ENCODE peak calls at places on chromosomes 11 and 22, in seven cellular contexts. One of them, this sample, is unnamed.

GRCh38 chr11:59142530-59143507 is at the start of gene FAM111A:
- DNase-seq in SK-N-SH: peak; percentile 84
- DNase-seq in pancreas: peak; percentile 86
- DNase-seq in Jurkat, Clone E6-1: peak; percentile 87
- DNase-seq in fibroblast of lung: peak; percentile 89
- DNase-seq in AG04450: peak; percentile 65
- DNase-seq in OCI-LY7: peak; percentile 81
- DNase-seq in this sample: peak; percentile 88

GRCh38 chr11:36509265-36509664 is 807 bp downstream of the TRAF6 start:
- DNase-seq in Jurkat, Clone E6-1: no peak
- DNase-seq in pancreas: no peak
- DNase-seq in SK-N-SH: peak; percentile 34
- DNase-seq in AG04450: no peak
- DNase-seq in fibroblast of lung: peak; percentile 57
- DNase-seq in OCI-LY7: peak; percentile 19
- DNase-seq in this sample: peak; percentile 38

GRCh38 chr22:48984639-48985038 is 843.0 kb downstream of the BRD1 start:
- DNase-seq in SK-N-SH: no peak
- DNase-seq in Jurkat, Clone E6-1: no peak
- DNase-seq in fibroblast of lung: no peak
- DNase-seq in pancreas: no peak
- DNase-seq in AG04450: no peak
- DNase-seq in OCI-LY7: no peak
- DNase-seq in this sample: no peak

GRCh38 chr11:80958414-80958813 is 1517.6 kb upstream of the TENM4 start:
- DNase-seq in SK-N-SH: no peak
- DNase-seq in pancreas: no peak
- DNase-seq in OCI-LY7: no peak
- DNase-seq in fibroblast of lung: peak; percentile 27
- DNase-seq in Jurkat, Clone E6-1: no peak
- DNase-seq in AG04450: peak; percentile 4
- DNase-seq in this sample: peak; percentile 40

GRCh38 chr11:74154621-74155281 is 16.1 kb downstream of the C2CD3 start:
- DNase-seq in OCI-LY7: no peak
- DNase-seq in SK-N-SH: no peak
- DNase-seq in fibroblast of lung: peak; percentile 68
- DNase-seq in pancreas: no peak
- DNase-seq in AG04450: no peak
- DNase-seq in Jurkat, Clone E6-1: no peak
- DNase-seq in this sample: peak; percentile 29

GRCh38 chr11:2298795-2299747 is 2.6 kb downstream of the C11orf21 start:
- DNase-seq in pancreas: no peak
- DNase-seq in SK-N-SH: peak; percentile 62
- DNase-seq in Jurkat, Clone E6-1: no peak
- DNase-seq in AG04450: no peak
- DNase-seq in OCI-LY7: no peak
- DNase-seq in fibroblast of lung: no peak
- DNase-seq in this sample: no peak

GRCh38 chr11:38089728-38090127 is 1491.7 kb upstream of the RAG2 start:
- DNase-seq in AG04450: no peak
- DNase-seq in pancreas: no peak
- DNase-seq in OCI-LY7: no peak
- DNase-seq in SK-N-SH: no peak
- DNase-seq in fibroblast of lung: peak; percentile 6
- DNase-seq in Jurkat, Clone E6-1: no peak
- DNase-seq in this sample: peak; percentile 14

GRCh38 chr11:25449100-25449499 is 882.8 kb upstream of the ANO3 start:
- DNase-seq in OCI-LY7: no peak
- DNase-seq in pancreas: no peak
- DNase-seq in AG04450: no peak
- DNase-seq in Jurkat, Clone E6-1: no peak
- DNase-seq in SK-N-SH: peak; percentile 63
- DNase-seq in fibroblast of lung: no peak
- DNase-seq in this sample: no peak

GRCh38 chr11:80103149-80103859 is 662.5 kb upstream of the TENM4 start:
- DNase-seq in fibroblast of lung: peak; percentile 95
- DNase-seq in SK-N-SH: no peak
- DNase-seq in AG04450: peak; percentile 79
- DNase-seq in pancreas: no peak
- DNase-seq in OCI-LY7: no peak
- DNase-seq in Jurkat, Clone E6-1: no peak
- DNase-seq in this sample: peak; percentile 93

GRCh38 chr11:67281552-67282150 is 7.5 kb upstream of the ANKRD13D start:
- DNase-seq in pancreas: no peak
- DNase-seq in OCI-LY7: no peak
- DNase-seq in Jurkat, Clone E6-1: no peak
- DNase-seq in SK-N-SH: no peak
- DNase-seq in fibroblast of lung: no peak
- DNase-seq in AG04450: no peak
- DNase-seq in this sample: no peak

GRCh38 chr11:68040121-68040956 is 1.5 kb downstream of the TCIRG1 start:
- DNase-seq in SK-N-SH: peak; percentile 86
- DNase-seq in fibroblast of lung: peak; percentile 59
- DNase-seq in Jurkat, Clone E6-1: peak; percentile 15
- DNase-seq in AG04450: peak; percentile 42
- DNase-seq in OCI-LY7: peak; percentile 84
- DNase-seq in pancreas: peak; percentile 72
- DNase-seq in this sample: peak; percentile 69

GRCh38 chr11:3215346-3216026 is 3.1 kb downstream of the MRGPRG start:
- DNase-seq in pancreas: no peak
- DNase-seq in Jurkat, Clone E6-1: no peak
- DNase-seq in fibroblast of lung: no peak
- DNase-seq in SK-N-SH: no peak
- DNase-seq in AG04450: no peak
- DNase-seq in OCI-LY7: no peak
- DNase-seq in this sample: no peak

GRCh38 chr11:122803306-122803705 is 35.0 kb upstream of the CRTAM start:
- DNase-seq in Jurkat, Clone E6-1: no peak
- DNase-seq in SK-N-SH: no peak
- DNase-seq in fibroblast of lung: peak; percentile 83
- DNase-seq in OCI-LY7: no peak
- DNase-seq in pancreas: no peak
- DNase-seq in AG04450: peak; percentile 43
- DNase-seq in this sample: peak; percentile 73

GRCh38 chr11:9176136-9176535 is 84.7 kb upstream of the SCUBE2 start:
- DNase-seq in AG04450: no peak
- DNase-seq in SK-N-SH: no peak
- DNase-seq in Jurkat, Clone E6-1: no peak
- DNase-seq in fibroblast of lung: no peak
- DNase-seq in OCI-LY7: no peak
- DNase-seq in pancreas: no peak
- DNase-seq in this sample: no peak

GRCh38 chr22:31615481-31615840 is 46.6 kb downstream of the PISD start:
- DNase-seq in Jurkat, Clone E6-1: no peak
- DNase-seq in OCI-LY7: no peak
- DNase-seq in pancreas: no peak
- DNase-seq in SK-N-SH: no peak
- DNase-seq in AG04450: no peak
- DNase-seq in fibroblast of lung: no peak
- DNase-seq in this sample: no peak

GRCh38 chr11:121451178-121451981 is 734 bp upstream of the SORL1 start:
- DNase-seq in AG04450: no peak
- DNase-seq in Jurkat, Clone E6-1: no peak
- DNase-seq in OCI-LY7: peak; percentile 79
- DNase-seq in pancreas: no peak
- DNase-seq in fibroblast of lung: no peak
- DNase-seq in SK-N-SH: no peak
- DNase-seq in this sample: no peak

DNA sequence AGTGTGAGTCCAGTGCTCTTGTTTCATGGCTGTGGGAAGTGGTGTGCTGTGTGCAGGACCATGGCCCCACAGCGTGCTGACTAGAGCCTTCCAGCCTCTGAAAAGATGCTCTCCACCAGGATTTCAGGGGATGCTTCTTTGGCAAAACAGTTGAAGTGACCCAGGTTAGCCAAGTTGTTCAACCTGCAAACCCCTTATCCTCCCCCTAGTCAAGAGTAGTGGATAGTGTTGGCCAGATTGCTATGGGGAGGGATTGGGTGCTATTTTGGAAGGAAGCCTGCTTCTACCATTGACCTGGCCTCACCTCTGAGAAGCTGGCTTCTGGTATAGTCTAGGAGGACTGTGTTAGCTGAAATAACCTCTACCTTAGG is 1.7 kb downstream of the MICAL2 start:
- DNase-seq in Jurkat, Clone E6-1: no peak
- DNase-seq in pancreas: no peak
- DNase-seq in fibroblast of lung: no peak
- DNase-seq in SK-N-SH: no peak
- DNase-seq in AG04450: no peak
- DNase-seq in OCI-LY7: no peak
- DNase-seq in this sample: no peak
- H3K4me3 ChIP-seq in Jurkat, Clone E6-1: no peak overlapping the region
- H3K4me3 ChIP-seq in pancreas: no peak overlapping the region
- H3K4me3 ChIP-seq in fibroblast of lung: peak overlapping the region; percentile 90
- H3K4me3 ChIP-seq in SK-N-SH: peak overlapping the region; percentile 66
- H3K4me3 ChIP-seq in AG04450: peak overlapping the region; percentile 94
- H3K4me3 ChIP-seq in OCI-LY7: no peak overlapping the region
- H3K4me3 ChIP-seq in this sample: peak overlapping the region; percentile 95

GRCh38 chr11:88051386-88051785 is 123.9 kb downstream of the RAB38 start:
- DNase-seq in SK-N-SH: no peak
- DNase-seq in Jurkat, Clone E6-1: no peak
- DNase-seq in AG04450: peak; percentile 1
- DNase-seq in fibroblast of lung: peak; percentile 16
- DNase-seq in OCI-LY7: no peak
- DNase-seq in pancreas: no peak
- DNase-seq in this sample: peak; percentile 9
- H3K4me3 ChIP-seq in SK-N-SH: no peak overlapping the region
- H3K4me3 ChIP-seq in Jurkat, Clone E6-1: no peak overlapping the region
- H3K4me3 ChIP-seq in AG04450: no peak overlapping the region
- H3K4me3 ChIP-seq in fibroblast of lung: no peak overlapping the region
- H3K4me3 ChIP-seq in OCI-LY7: no peak overlapping the region
- H3K4me3 ChIP-seq in pancreas: no peak overlapping the region
- H3K4me3 ChIP-seq in this sample: no peak overlapping the region

GRCh38 chr22:29095459-29095858 is 22.6 kb downstream of the KREMEN1 start:
- DNase-seq in fibroblast of lung: no peak
- DNase-seq in pancreas: no peak
- DNase-seq in SK-N-SH: no peak
- DNase-seq in OCI-LY7: no peak
- DNase-seq in Jurkat, Clone E6-1: no peak
- DNase-seq in AG04450: no peak
- DNase-seq in this sample: no peak

GRCh38 chr22:29093501-29093921 is 20.7 kb downstream of the KREMEN1 start:
- DNase-seq in pancreas: no peak
- DNase-seq in Jurkat, Clone E6-1: no peak
- DNase-seq in AG04450: peak; percentile 23
- DNase-seq in SK-N-SH: peak; percentile 65
- DNase-seq in OCI-LY7: no peak
- DNase-seq in fibroblast of lung: peak; percentile 78
- DNase-seq in this sample: peak; percentile 36

GRCh38 chr22:29093030-29093429 is 20.2 kb downstream of the KREMEN1 start:
- DNase-seq in SK-N-SH: no peak
- DNase-seq in OCI-LY7: no peak
- DNase-seq in fibroblast of lung: no peak
- DNase-seq in pancreas: no peak
- DNase-seq in Jurkat, Clone E6-1: no peak
- DNase-seq in AG04450: no peak
- DNase-seq in this sample: no peak

GRCh38 chr22:29092243-29092642 is 19.4 kb downstream of the KREMEN1 start:
- DNase-seq in SK-N-SH: no peak
- DNase-seq in OCI-LY7: no peak
- DNase-seq in fibroblast of lung: no peak
- DNase-seq in AG04450: no peak
- DNase-seq in pancreas: peak; percentile 16
- DNase-seq in Jurkat, Clone E6-1: no peak
- DNase-seq in this sample: no peak

GRCh38 chr22:29093980-29094379 is 21.1 kb downstream of the KREMEN1 start:
- DNase-seq in OCI-LY7: no peak
- DNase-seq in Jurkat, Clone E6-1: no peak
- DNase-seq in fibroblast of lung: peak; percentile 60
- DNase-seq in AG04450: no peak
- DNase-seq in SK-N-SH: no peak
- DNase-seq in pancreas: no peak
- DNase-seq in this sample: peak; percentile 43
- H3K4me3 ChIP-seq in OCI-LY7: no peak overlapping the region
- H3K4me3 ChIP-seq in Jurkat, Clone E6-1: no peak overlapping the region
- H3K4me3 ChIP-seq in fibroblast of lung: no peak overlapping the region
- H3K4me3 ChIP-seq in AG04450: no peak overlapping the region
- H3K4me3 ChIP-seq in SK-N-SH: no peak overlapping the region
- H3K4me3 ChIP-seq in pancreas: no peak overlapping the region
- H3K4me3 ChIP-seq in this sample: no peak overlapping the region

DNA sequence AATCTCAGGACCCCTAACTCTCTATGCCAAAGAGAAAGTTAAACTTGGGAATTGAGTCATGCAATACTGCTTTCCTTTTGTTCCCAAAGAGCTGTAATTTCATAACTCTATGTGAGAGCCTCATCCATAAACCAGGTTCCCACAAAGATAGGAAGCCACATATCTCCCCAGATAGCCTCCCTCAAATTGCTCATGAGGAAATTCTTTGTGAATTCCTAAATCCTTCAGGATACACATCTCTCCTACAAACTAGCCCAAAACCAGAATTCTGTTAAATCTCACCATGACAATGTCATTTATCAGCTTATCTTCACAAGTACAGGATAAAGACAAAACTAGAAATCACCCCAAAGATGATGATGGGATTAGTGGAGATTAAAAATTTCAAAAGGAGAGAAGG is 4.7 kb upstream of the NXPE2 start:
- DNase-seq in Jurkat, Clone E6-1: no peak
- DNase-seq in pancreas: no peak
- DNase-seq in fibroblast of lung: peak; percentile 0
- DNase-seq in SK-N-SH: no peak
- DNase-seq in AG04450: no peak
- DNase-seq in OCI-LY7: no peak
- DNase-seq in this sample: no peak
- H3K4me3 ChIP-seq in Jurkat, Clone E6-1: no peak overlapping the region
- H3K4me3 ChIP-seq in pancreas: no peak overlapping the region
- H3K4me3 ChIP-seq in fibroblast of lung: no peak overlapping the region
- H3K4me3 ChIP-seq in SK-N-SH: no peak overlapping the region
- H3K4me3 ChIP-seq in AG04450: no peak overlapping the region
- H3K4me3 ChIP-seq in OCI-LY7: no peak overlapping the region
- H3K4me3 ChIP-seq in this sample: no peak overlapping the region

GRCh38 chr11:6321961-6322362 is 1.7 kb upstream of the CAVIN3 start:
- DNase-seq in Jurkat, Clone E6-1: no peak
- DNase-seq in pancreas: no peak
- DNase-seq in SK-N-SH: no peak
- DNase-seq in OCI-LY7: no peak
- DNase-seq in AG04450: no peak
- DNase-seq in fibroblast of lung: peak; percentile 82
- DNase-seq in this sample: peak; percentile 65

GRCh38 chr11:6319001-6319878 is 1.1 kb downstream of the CAVIN3 start:
- DNase-seq in AG04450: no peak
- DNase-seq in pancreas: peak; percentile 25
- DNase-seq in OCI-LY7: no peak
- DNase-seq in SK-N-SH: peak; percentile 16
- DNase-seq in Jurkat, Clone E6-1: no peak
- DNase-seq in fibroblast of lung: peak; percentile 45
- DNase-seq in this sample: peak; percentile 26

GRCh38 chr11:6320411-6321207 is at the start of gene CAVIN3:
- DNase-seq in OCI-LY7: no peak
- DNase-seq in SK-N-SH: peak; percentile 17
- DNase-seq in fibroblast of lung: peak; percentile 86
- DNase-seq in pancreas: peak; percentile 75
- DNase-seq in Jurkat, Clone E6-1: no peak
- DNase-seq in AG04450: peak; percentile 36
- DNase-seq in this sample: peak; percentile 87

GRCh38 chr11:6321356-6321755 is 1.1 kb upstream of the CAVIN3 start:
- DNase-seq in pancreas: no peak
- DNase-seq in fibroblast of lung: no peak
- DNase-seq in Jurkat, Clone E6-1: no peak
- DNase-seq in AG04450: no peak
- DNase-seq in OCI-LY7: no peak
- DNase-seq in SK-N-SH: no peak
- DNase-seq in this sample: no peak

GRCh38 chr11:6319879-6320410 is 356 bp downstream of the CAVIN3 start:
- DNase-seq in SK-N-SH: peak; percentile 35
- DNase-seq in pancreas: peak; percentile 82
- DNase-seq in OCI-LY7: no peak
- DNase-seq in Jurkat, Clone E6-1: no peak
- DNase-seq in fibroblast of lung: peak; percentile 94
- DNase-seq in AG04450: peak; percentile 82
- DNase-seq in this sample: peak; percentile 92
- H3K4me3 ChIP-seq in SK-N-SH: peak overlapping the region; percentile 32
- H3K4me3 ChIP-seq in pancreas: peak overlapping the region; percentile 26
- H3K4me3 ChIP-seq in OCI-LY7: no peak overlapping the region
- H3K4me3 ChIP-seq in Jurkat, Clone E6-1: no peak overlapping the region
- H3K4me3 ChIP-seq in fibroblast of lung: peak overlapping the region; percentile 69
- H3K4me3 ChIP-seq in AG04450: peak overlapping the region; percentile 78
- H3K4me3 ChIP-seq in this sample: peak overlapping the region; percentile 48